ENCODE peak calls at places on chromosome 11, in seven cellular contexts. K is HCT116, Y is GM12878, W is GM23338, V is SK-N-SH, J is HL-60, A is HepG2. O is an unnamed sample.
A peak's percentile ranks its signal among the peaks of the same experiment; 100 is the strongest.

GRCh38 chr11:829116-829945 is 1.6 kb downstream of the CRACR2B start:
- DNase-seq in K (no peak), Y (no peak), W (peak; percentile 64), V (no peak), J (no peak), A (no peak), O (no peak)

GRCh38 chr11:30206249-30206996 is 24.4 kb upstream of the FSHB start:
- DNase-seq in K (no peak), Y (peak; percentile 49), W (no peak), V (no peak), J (no peak), A (no peak), O (no peak)

GRCh38 chr11:73072935-73073481 is 69.1 kb downstream of the FCHSD2 start:
- DNase-seq in K (no peak), Y (peak; percentile 72), W (no peak), V (no peak), J (no peak), A (no peak), O (peak; percentile 61)

GRCh38 chr11:128232588-128232987 is 354.8 kb downstream of the ETS1 start:
- DNase-seq in K (no peak), Y (no peak), W (no peak), V (no peak), J (no peak), A (no peak), O (no peak)

GRCh38 chr11:65861533-65862183 is 1.4 kb downstream of the MUS81 start:
- DNase-seq in K (no peak), Y (no peak), W (no peak), V (no peak), J (no peak), A (no peak), O (no peak)

GRCh38 chr11:72239296-72239848 is 4.6 kb downstream of the PHOX2A start:
- DNase-seq in K (no peak), Y (no peak), W (peak; percentile 78), V (peak; percentile 72), J (no peak), A (no peak), O (no peak)

GRCh38 chr11:103920933-103921332 is 115.5 kb upstream of the DDI1 start:
- DNase-seq in K (no peak), Y (no peak), W (peak; percentile 31), V (no peak), J (no peak), A (no peak), O (no peak)

GRCh38 chr11:98137437-98137836 is 883.3 kb upstream of the CNTN5 start:
- DNase-seq in K (no peak), Y (no peak), W (no peak), V (no peak), J (no peak), A (no peak), O (no peak)

GRCh38 chr11:68145120-68145866 is 24.1 kb upstream of the CHKA start:
- DNase-seq in K (no peak), Y (no peak), W (no peak), V (no peak), J (no peak), A (peak; percentile 92), O (no peak)

GRCh38 chr11:122758974-122759373 is 79.3 kb upstream of the CRTAM start:
- DNase-seq in K (no peak), Y (no peak), W (no peak), V (no peak), J (no peak), A (no peak), O (no peak)

GRCh38 chr11:133149698-133150097 is 382.6 kb downstream of the OPCML start:
- DNase-seq in K (no peak), Y (no peak), W (peak; percentile 30), V (peak; percentile 15), J (no peak), A (no peak), O (no peak)

GRCh38 chr11:133157180-133157579 is 375.1 kb downstream of the OPCML start:
- DNase-seq in K (no peak), Y (no peak), W (peak; percentile 80), V (peak; percentile 34), J (no peak), A (no peak), O (no peak)

GRCh38 chr11:133153031-133153430 is 379.3 kb downstream of the OPCML start:
- DNase-seq in K (no peak), Y (no peak), W (peak; percentile 51), V (no peak), J (no peak), A (no peak), O (no peak)
- TF ChIP-seq REST in K (no peak), Y (no peak), W (no peak), V (no peak), J (no peak), A (no peak), O (no peak)

GRCh38 chr11:6259638-6260019 is at the start of gene CCKBR:
- DNase-seq in K (no peak), Y (no peak), W (peak; percentile 72), V (peak; percentile 61), J (no peak), A (no peak), O (no peak)

GRCh38 chr11:6253196-6253595 is 6.4 kb upstream of the CCKBR start:
- DNase-seq in K (no peak), Y (no peak), W (no peak), V (no peak), J (no peak), A (no peak), O (no peak)

GRCh38 chr11:6258571-6258998 is 1.1 kb upstream of the CCKBR start:
- DNase-seq in K (no peak), Y (no peak), W (peak; percentile 71), V (no peak), J (no peak), A (no peak), O (no peak)

GRCh38 chr11:6260207-6260726 is 629 bp downstream of the CCKBR start:
- DNase-seq in K (no peak), Y (no peak), W (no peak), V (no peak), J (no peak), A (no peak), O (no peak)

GRCh38 chr11:6258141-6258540 is 1.5 kb upstream of the CCKBR start:
- DNase-seq in K (no peak), Y (no peak), W (peak; percentile 50), V (no peak), J (no peak), A (no peak), O (no peak)
- H3K27me3 ChIP-seq in K (peaks cover 70% of the 10 kb centered on the region), Y (peaks cover 19% of the 10 kb centered on the region), W (peaks cover 80% of the 10 kb centered on the region), V (peaks cover 59% of the 10 kb centered on the region), J (peaks cover 52% of the 10 kb centered on the region), A (peaks cover 3% of the 10 kb centered on the region), O (peaks cover 72% of the 10 kb centered on the region)

GRCh38 chr11:124194696-124195418 is 11.7 kb downstream of the OR10D3 start:
- DNase-seq in K (peak; percentile 57), Y (peak; percentile 9), W (peak; percentile 80), V (peak; percentile 64), J (peak; percentile 23), A (peak; percentile 50), O (peak; percentile 33)
- H3K4me3 ChIP-seq in K (no peak overlapping the region), Y (no peak overlapping the region), W (no peak overlapping the region), V (no peak overlapping the region), J (no peak overlapping the region), A (no peak overlapping the region), O (no peak overlapping the region)

DNA sequence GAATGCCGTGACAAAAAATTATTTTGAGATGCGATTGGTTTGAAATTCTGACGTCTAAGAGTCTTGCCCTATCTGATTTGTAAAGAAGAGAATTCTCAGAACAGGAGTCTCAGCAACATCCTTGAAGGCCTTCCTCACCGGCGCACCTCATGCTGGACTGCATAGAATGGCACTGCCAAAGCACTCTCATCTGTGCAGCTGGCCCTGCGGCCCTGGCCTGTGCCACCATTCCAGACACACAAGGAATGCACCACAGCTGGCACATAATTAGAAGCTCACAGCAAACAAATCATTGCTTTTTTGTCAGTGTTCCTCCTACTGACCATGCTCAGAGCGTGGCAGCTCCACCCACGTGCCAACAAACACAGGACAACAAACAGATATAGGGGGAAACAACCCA is 166.0 kb downstream of the KIRREL3 start:
- DNase-seq in K (no peak), Y (no peak), W (no peak), V (no peak), J (no peak), A (no peak), O (no peak)
- TF ChIP-seq REST in K (no peak), Y (no peak), W (no peak), V (no peak), J (no peak), A (no peak), O (no peak)

O was measured in Panc1.